ENCODE peak calls at places on chromosomes 2 and 18, in seven cellular contexts. C is progenitor cell of endocrine pancreas, Q is foreskin fibroblast, A is astrocyte of the spinal cord, N is A549, H is A673, U is fibroblast of villous mesenchyme. S is an unnamed sample.

GRCh38 chr2:161798027-161798426 is 173.8 kb downstream of the SLC4A10 start:
- DNase-seq in C (no peak), Q (no peak), A (no peak), N (no peak), H (no peak), U (no peak), S (no peak)

GRCh38 chr2:150567771-150568278 is 80.4 kb upstream of the RND3 start:
- DNase-seq in C (no peak), Q (peak), A (no peak), N (no peak), H (no peak), U (peak), S (no peak)

GRCh38 chr2:226644342-226644957 is 155.2 kb downstream of the IRS1 start:
- DNase-seq in C (no peak), Q (peak), A (peak), N (no peak), H (no peak), U (peak), S (peak)

GRCh38 chr2:74942263-74942662 is 16.2 kb upstream of the POLE4 start:
- DNase-seq in C (no peak), Q (no peak), A (no peak), N (no peak), H (no peak), U (no peak), S (no peak)

GRCh38 chr2:86079981-86080911 is 25.4 kb downstream of the POLR1A start:
- DNase-seq in C (peak), Q (peak), A (peak), N (peak), H (peak), U (peak), S (peak)

GRCh38 chr2:36743954-36744353 is 47.4 kb downstream of the VIT start:
- DNase-seq in C (no peak), Q (no peak), A (no peak), N (no peak), H (no peak), U (no peak), S (no peak)

GRCh38 chr18:5584751-5585417 is 41.1 kb upstream of the EPB41L3 start:
- DNase-seq in C (no peak), Q (peak), A (peak), N (no peak), H (peak), U (no peak), S (no peak)

GRCh38 chr2:9211496-9211895 is 4.9 kb downstream of the ASAP2 start:
- DNase-seq in C (no peak), Q (no peak), A (no peak), N (no peak), H (peak), U (no peak), S (peak)

GRCh38 chr2:86372641-86373502 is 35.4 kb upstream of the REEP1 start:
- DNase-seq in C (no peak), Q (peak), A (peak), N (peak), H (peak), U (peak), S (no peak)

GRCh38 chr18:49859725-49860124 is 46.4 kb upstream of the ACAA2 start:
- DNase-seq in C (no peak), Q (no peak), A (no peak), N (no peak), H (no peak), U (no peak), S (no peak)

GRCh38 chr18:49862656-49863385 is 49.5 kb upstream of the ACAA2 start:
- DNase-seq in C (no peak), Q (no peak), A (no peak), N (no peak), H (no peak), U (no peak), S (no peak)

GRCh38 chr18:49859006-49859359 is 45.6 kb upstream of the ACAA2 start:
- DNase-seq in C (no peak), Q (no peak), A (no peak), N (no peak), H (no peak), U (no peak), S (no peak)

GRCh38 chr18:49863769-49864615 is 50.7 kb upstream of the ACAA2 start:
- DNase-seq in C (no peak), Q (no peak), A (no peak), N (no peak), H (peak), U (no peak), S (no peak)

GRCh38 chr18:49861659-49862058 is 48.3 kb upstream of the ACAA2 start:
- DNase-seq in C (no peak), Q (peak), A (no peak), N (no peak), H (peak), U (no peak), S (no peak)
- TF ChIP-seq CTCF in C (peak), Q (peak), A (peak), N (peak), H (peak), U (peak), S (no peak)

GRCh38 chr18:31171159-31171839 is 8.6 kb upstream of the DSC1 start:
- DNase-seq in C (no peak), Q (no peak), A (no peak), N (no peak), H (no peak), U (no peak), S (no peak)

DNA sequence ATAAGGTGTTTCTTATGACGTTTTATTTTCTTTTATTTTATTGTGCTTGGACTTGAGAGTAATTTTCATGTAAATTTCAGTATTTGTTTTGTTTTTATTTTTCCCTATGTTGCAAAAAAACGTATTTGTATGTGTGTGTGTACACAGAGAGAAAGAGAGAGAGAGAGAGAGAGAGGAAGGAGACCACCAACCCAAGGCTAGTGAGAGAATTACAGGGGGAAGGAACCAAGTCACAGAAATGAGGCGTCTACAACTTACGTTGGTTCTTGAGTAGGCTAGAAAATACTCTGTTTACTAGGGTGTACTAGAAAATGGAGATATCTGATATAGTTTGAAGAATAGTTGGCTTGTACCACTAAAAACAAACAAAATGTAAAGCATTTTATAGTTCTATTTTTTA is 7.7 kb upstream of the DSC1 start:
- DNase-seq in C (no peak), Q (no peak), A (no peak), N (no peak), H (no peak), U (no peak), S (no peak)
- TF ChIP-seq CTCF in C (no peak), Q (no peak), A (no peak), N (no peak), H (no peak), U (no peak), S (no peak)

DNA sequence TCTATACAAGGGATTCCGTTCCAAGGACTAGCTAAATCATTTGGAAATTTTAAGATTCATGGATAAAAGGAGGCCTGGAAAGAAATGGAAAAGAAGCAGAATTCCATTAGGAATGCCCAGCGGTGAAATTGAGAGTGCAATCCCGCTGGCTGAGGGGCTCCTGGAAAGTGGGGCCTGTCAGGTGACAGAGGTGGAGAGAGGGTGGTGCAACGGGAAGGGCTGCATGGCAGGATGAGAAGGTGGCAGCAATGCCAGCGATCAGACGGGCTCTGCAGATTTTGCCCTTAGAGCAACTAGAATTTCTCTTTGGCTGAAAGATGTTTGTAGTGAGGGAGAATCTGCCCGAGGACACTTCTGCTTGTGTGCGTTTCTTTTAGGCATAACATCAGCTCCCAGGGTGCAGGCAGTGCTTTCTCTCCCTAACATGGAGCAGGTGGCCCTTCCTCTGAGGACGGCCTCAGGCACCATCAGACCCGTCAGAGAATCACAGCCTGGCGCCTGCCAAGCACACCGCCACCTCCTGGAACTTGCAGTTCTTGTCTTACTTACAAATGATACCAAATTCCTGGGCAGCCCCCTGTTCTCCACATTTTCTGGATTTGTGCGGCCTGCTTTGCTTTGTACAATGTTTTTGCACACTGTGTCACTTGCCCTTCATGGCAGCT is 261.6 kb downstream of the NDUFA10 start:
- DNase-seq in C (no peak), Q (no peak), A (no peak), N (no peak), H (no peak), U (no peak), S (no peak)
- TF ChIP-seq CTCF in C (peak), Q (no peak), A (no peak), N (no peak), H (peak), U (no peak), S (no peak)

GRCh38 chr2:15547100-15547499 is 14.0 kb downstream of the NBAS start:
- DNase-seq in C (no peak), Q (peak), A (no peak), N (no peak), H (no peak), U (peak), S (no peak)

GRCh38 chr2:15548974-15549373 is 12.2 kb downstream of the NBAS start:
- DNase-seq in C (no peak), Q (no peak), A (no peak), N (no peak), H (no peak), U (no peak), S (no peak)

GRCh38 chr2:15543541-15543940 is 17.6 kb downstream of the NBAS start:
- DNase-seq in C (no peak), Q (no peak), A (no peak), N (no peak), H (no peak), U (no peak), S (no peak)

GRCh38 chr2:15544227-15544626 is 16.9 kb downstream of the NBAS start:
- DNase-seq in C (no peak), Q (no peak), A (no peak), N (no peak), H (no peak), U (no peak), S (no peak)

DNA sequence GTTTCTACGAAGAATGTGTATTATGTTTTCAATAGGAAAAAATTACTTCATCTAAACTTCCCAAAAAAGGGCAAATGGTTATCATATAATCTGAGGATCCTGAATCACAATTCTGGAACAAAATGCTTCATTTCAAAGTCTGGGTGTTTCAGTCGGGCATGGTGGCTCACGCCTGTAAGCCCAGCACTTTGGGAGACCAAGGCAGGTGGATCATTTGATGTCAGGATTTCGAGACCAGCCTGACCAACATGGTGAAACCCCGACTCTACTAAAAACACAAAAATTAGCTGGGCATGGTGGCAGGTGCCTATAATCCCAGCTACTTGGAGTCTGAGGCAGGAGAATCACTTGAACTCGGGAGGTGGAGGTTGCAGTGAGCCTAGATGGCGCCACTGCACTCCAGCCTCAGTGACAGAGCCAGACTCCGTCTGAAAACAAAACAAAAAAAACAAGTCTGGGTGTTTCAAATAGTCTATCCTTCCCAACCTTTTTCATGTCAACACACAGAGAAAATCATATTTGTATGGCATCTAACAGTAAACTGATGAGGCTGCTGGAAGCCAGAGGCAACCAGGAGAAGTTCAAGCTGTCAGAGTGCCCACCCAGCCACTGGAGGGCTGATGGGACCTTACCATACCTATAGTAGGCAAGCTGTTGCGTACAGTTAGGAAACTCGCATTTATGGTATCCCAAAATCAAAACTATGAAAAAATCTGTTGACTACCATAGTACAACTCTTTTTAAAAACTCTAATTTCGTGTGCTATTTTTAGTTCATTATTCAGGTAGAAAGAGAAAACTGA is 14.6 kb downstream of the NBAS start:
- DNase-seq in C (no peak), Q (no peak), A (no peak), N (no peak), H (no peak), U (no peak), S (no peak)
- TF ChIP-seq CTCF in C (peak), Q (peak), A (peak), N (peak), H (peak), U (peak), S (no peak)

DNA sequence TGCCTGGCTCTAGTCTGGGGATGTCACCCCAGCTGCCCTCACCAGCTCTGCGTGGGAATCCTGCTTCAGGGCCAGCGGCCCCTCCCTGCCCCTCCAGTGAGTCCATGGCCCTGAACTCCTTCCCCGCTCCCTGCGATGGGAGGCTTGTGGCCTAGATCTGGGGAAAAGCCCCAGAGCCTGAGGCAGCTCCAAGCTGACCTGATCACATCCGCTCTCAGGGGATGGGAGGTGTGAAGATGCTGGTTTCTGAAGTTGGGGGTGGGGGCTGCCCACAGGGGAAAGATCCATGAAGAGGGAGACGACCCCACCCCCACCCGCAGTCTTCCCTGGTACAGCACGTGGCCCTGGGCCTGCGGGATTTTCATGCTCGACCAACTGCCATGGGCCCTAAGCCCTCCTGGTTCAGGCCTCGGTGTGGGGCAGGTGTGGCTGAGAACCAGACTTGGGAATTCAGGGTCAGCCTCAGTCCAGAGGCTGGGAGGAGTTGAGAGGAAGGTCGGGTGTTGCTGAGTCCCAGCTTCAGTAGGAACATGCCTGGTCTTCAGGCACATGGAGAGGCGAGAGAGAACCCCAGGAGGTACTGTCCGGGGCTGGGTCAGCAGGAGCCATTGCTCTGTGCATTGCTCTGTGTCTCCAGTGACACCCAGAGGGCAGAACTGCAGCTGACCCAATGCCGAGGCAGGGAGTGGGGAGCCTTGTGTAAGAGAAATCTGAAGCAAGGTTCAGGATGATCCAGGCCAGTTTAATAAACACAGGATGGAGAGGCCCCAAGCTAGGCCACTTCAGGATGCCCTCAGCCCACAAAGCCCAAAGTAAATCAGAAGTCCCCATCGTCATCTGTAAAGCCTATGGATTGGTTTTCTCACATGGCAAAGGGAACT is 115.1 kb downstream of the CAPN13 start:
- DNase-seq in C (no peak), Q (peak), A (no peak), N (peak), H (no peak), U (peak), S (peak)
- TF ChIP-seq CTCF in C (no peak), Q (peak), A (peak), N (peak), H (no peak), U (peak), S (peak)